ENCODE peak calls at places on chromosomes 1 and 21, in nine cellular contexts. J is pancreas; G is mesenchymal stem cell; O is heart right ventricle; C is heart left ventricle; K is CD8-positive, alpha-beta memory T cell; Z is neural progenitor cell; Q is gastrocnemius medialis; A is hepatocyte. V is an unnamed sample.

GRCh38 chr1:109704173-109704572 is 7.9 kb upstream of the GSTM5 start:
- DNase-seq in J (no peak), G (no peak), O (no peak), C (no peak), K (no peak), Z (peak; percentile 15), Q (no peak), A (no peak), V (no peak)

GRCh38 chr1:5999711-6000443 is 7.7 kb upstream of the NPHP4 start:
- DNase-seq in J (no peak), G (no peak), O (no peak), C (no peak), K (no peak), Z (no peak), Q (no peak), A (no peak), V (no peak)

GRCh38 chr21:32687946-32688345 is 39.9 kb downstream of the SYNJ1 start:
- DNase-seq in J (no peak), G (no peak), O (no peak), C (no peak), K (no peak), Z (peak; percentile 16), Q (no peak), A (no peak), V (no peak)

GRCh38 chr1:75130865-75131592 is 3.2 kb upstream of the LHX8 start:
- DNase-seq in J (no peak), G (no peak), O (no peak), C (no peak), K (no peak), Z (peak; percentile 66), Q (no peak), A (no peak), V (no peak)

GRCh38 chr1:156930483-156930882 is 10.1 kb downstream of the LRRC71 start:
- DNase-seq in J (no peak), G (no peak), O (no peak), C (no peak), K (no peak), Z (no peak), Q (no peak), A (no peak), V (no peak)

GRCh38 chr1:10824821-10825540 is 28.5 kb upstream of the CASZ1 start:
- DNase-seq in J (no peak), G (peak; percentile 29), O (no peak), C (no peak), K (no peak), Z (no peak), Q (no peak), A (no peak), V (no peak)

GRCh38 chr21:31184462-31184861 is 146.2 kb upstream of the KRTAP19-8 start:
- DNase-seq in J (no peak), G (no peak), O (no peak), C (no peak), K (peak; percentile 47), Z (no peak), Q (no peak), A (no peak), V (no peak)

GRCh38 chr1:194903524-194903923 is 1704.7 kb downstream of the KCNT2 start:
- DNase-seq in J (no peak), G (no peak), O (no peak), C (no peak), K (no peak), Z (no peak), Q (no peak), A (no peak), V (no peak)

GRCh38 chr1:240562111-240562590 is 49.8 kb downstream of the GREM2 start:
- DNase-seq in J (no peak), G (peak; percentile 56), O (no peak), C (no peak), K (no peak), Z (no peak), Q (no peak), A (no peak), V (no peak)

GRCh38 chr1:27634166-27634981 is 611 bp downstream of the FGR start:
- DNase-seq in J (no peak), G (peak; percentile 46), O (peak; percentile 76), C (peak; percentile 78), K (peak; percentile 74), Z (peak; percentile 45), Q (no peak), A (peak; percentile 36), V (no peak)

GRCh38 chr1:21952806-21953514 is 15.8 kb upstream of the HSPG2 start:
- DNase-seq in J (no peak), G (no peak), O (no peak), C (no peak), K (no peak), Z (peak; percentile 39), Q (no peak), A (no peak), V (no peak)

GRCh38 chr1:50705699-50706098 is 254.4 kb downstream of the FAF1 start:
- DNase-seq in J (no peak), G (no peak), O (no peak), C (no peak), K (no peak), Z (no peak), Q (no peak), A (no peak), V (no peak)

GRCh38 chr1:93704063-93704462 is 22.4 kb upstream of the BCAR3 start:
- DNase-seq in J (no peak), G (no peak), O (no peak), C (no peak), K (no peak), Z (no peak), Q (no peak), A (no peak), V (no peak)

DNA sequence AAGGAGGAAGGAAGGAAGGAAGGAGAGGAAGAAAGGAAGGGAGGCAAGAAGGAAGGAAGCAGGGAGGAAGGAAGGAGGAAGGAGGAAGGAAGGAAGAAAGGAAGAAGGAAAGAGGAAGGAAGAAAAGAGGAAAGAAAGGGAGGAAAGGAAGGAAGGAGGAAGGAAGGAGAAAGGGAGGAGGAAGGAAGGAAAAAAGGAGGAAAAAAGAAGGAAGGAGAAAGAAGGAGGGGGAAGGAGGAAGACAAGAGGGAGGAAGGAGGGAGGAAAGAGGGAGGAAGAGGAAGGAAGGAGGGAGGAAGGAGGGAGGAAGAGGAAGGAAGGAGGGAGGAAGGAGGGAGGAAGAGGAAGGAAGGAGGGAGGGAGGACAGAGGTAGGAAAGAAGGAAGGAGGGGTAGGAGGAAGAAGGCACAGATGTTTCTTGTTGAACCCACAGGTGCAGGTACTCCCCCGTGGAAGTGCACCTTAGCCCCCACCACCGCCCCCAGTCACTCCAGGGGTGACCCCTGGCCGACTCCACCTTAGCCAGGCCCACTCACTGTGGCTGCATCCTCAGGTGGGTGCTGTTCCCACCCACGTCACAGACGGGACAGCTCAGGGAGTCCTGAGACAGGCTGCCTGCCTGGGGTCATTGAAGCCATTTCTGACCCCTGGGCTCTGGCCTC is 57.9 kb upstream of the TTC34 start:
- DNase-seq in J (no peak), G (no peak), O (no peak), C (peak; percentile 13), K (no peak), Z (no peak), Q (no peak), A (no peak), V (no peak)
- H3K9me3 ChIP-seq in J (no peaks in the 10 kb centered on the region), G (no peaks in the 10 kb centered on the region), O (no peaks in the 10 kb centered on the region), C (no peaks in the 10 kb centered on the region), K (no peaks in the 10 kb centered on the region), Z (peaks cover 5% of the 10 kb centered on the region), Q (no peaks in the 10 kb centered on the region), A (no peaks in the 10 kb centered on the region), V (no peaks in the 10 kb centered on the region)

GRCh38 chr21:45602106-45602505 is 41.4 kb upstream of the PCBP3 start:
- DNase-seq in J (no peak), G (no peak), O (no peak), C (no peak), K (no peak), Z (no peak), Q (no peak), A (no peak), V (no peak)

GRCh38 chr21:45599146-45599581 is 44.4 kb upstream of the PCBP3 start:
- DNase-seq in J (no peak), G (no peak), O (no peak), C (no peak), K (no peak), Z (no peak), Q (no peak), A (no peak), V (no peak)

GRCh38 chr21:45598666-45599065 is 44.9 kb upstream of the PCBP3 start:
- DNase-seq in J (no peak), G (no peak), O (no peak), C (no peak), K (peak; percentile 25), Z (no peak), Q (no peak), A (no peak), V (no peak)

GRCh38 chr21:45601551-45601950 is 42.0 kb upstream of the PCBP3 start:
- DNase-seq in J (no peak), G (no peak), O (no peak), C (no peak), K (no peak), Z (no peak), Q (no peak), A (no peak), V (no peak)

GRCh38 chr21:45600248-45600647 is 43.3 kb upstream of the PCBP3 start:
- DNase-seq in J (no peak), G (no peak), O (no peak), C (no peak), K (no peak), Z (no peak), Q (no peak), A (no peak), V (no peak)
- H3K9me3 ChIP-seq in J (no peaks in the 10 kb centered on the region), G (peaks cover 43% of the 10 kb centered on the region), O (peaks cover 23% of the 10 kb centered on the region), C (peaks cover 24% of the 10 kb centered on the region), K (no peaks in the 10 kb centered on the region), Z (peaks cover 6% of the 10 kb centered on the region), Q (no peaks in the 10 kb centered on the region), A (no peaks in the 10 kb centered on the region), V (no peaks in the 10 kb centered on the region)

GRCh38 chr21:44582055-44582454 is 1.7 kb upstream of the KRTAP10-5 start:
- DNase-seq in J (no peak), G (no peak), O (no peak), C (no peak), K (no peak), Z (no peak), Q (no peak), A (no peak), V (no peak)

GRCh38 chr21:44579056-44579832 is 1.2 kb downstream of the KRTAP10-5 start:
- DNase-seq in J (no peak), G (no peak), O (no peak), C (no peak), K (no peak), Z (no peak), Q (no peak), A (no peak), V (no peak)

GRCh38 chr21:44578371-44579055 is 1.9 kb downstream of the KRTAP10-5 start:
- DNase-seq in J (no peak), G (no peak), O (no peak), C (no peak), K (no peak), Z (no peak), Q (no peak), A (no peak), V (no peak)

GRCh38 chr21:44581158-44581557 is 754 bp upstream of the KRTAP10-5 start:
- DNase-seq in J (no peak), G (no peak), O (no peak), C (no peak), K (no peak), Z (no peak), Q (no peak), A (no peak), V (no peak)

GRCh38 chr21:44579833-44580144 is 615 bp downstream of the KRTAP10-5 start:
- DNase-seq in J (no peak), G (no peak), O (no peak), C (no peak), K (no peak), Z (no peak), Q (no peak), A (no peak), V (no peak)
- H3K9me3 ChIP-seq in J (no peaks in the 10 kb centered on the region), G (peaks cover 34% of the 10 kb centered on the region), O (peaks cover 30% of the 10 kb centered on the region), C (peaks cover 30% of the 10 kb centered on the region), K (no peaks in the 10 kb centered on the region), Z (peaks cover 10% of the 10 kb centered on the region), Q (no peaks in the 10 kb centered on the region), A (no peaks in the 10 kb centered on the region), V (peaks cover 7% of the 10 kb centered on the region)

GRCh38 chr21:39972976-39973375 is 105.7 kb downstream of the PCP4 start:
- DNase-seq in J (no peak), G (no peak), O (no peak), C (no peak), K (no peak), Z (no peak), Q (no peak), A (no peak), V (no peak)
- H3K9me3 ChIP-seq in J (no peaks in the 10 kb centered on the region), G (no peaks in the 10 kb centered on the region), O (no peaks in the 10 kb centered on the region), C (peaks cover 6% of the 10 kb centered on the region), K (no peaks in the 10 kb centered on the region), Z (no peaks in the 10 kb centered on the region), Q (no peaks in the 10 kb centered on the region), A (no peaks in the 10 kb centered on the region), V (no peaks in the 10 kb centered on the region)

V was measured in tibial nerve.